ENCODE peak calls at places on chromosomes 12 and 14, in eight cellular contexts. One of them, this sample, is unnamed.

GRCh38 chr14:35332517-35333346 is 40.5 kb downstream of the PSMA6 start:
- DNase-seq in left colon: peak; percentile 76
- DNase-seq in cardiac fibroblast: peak; percentile 58
- DNase-seq in iPS DF 19.7: no peak
- DNase-seq in GM06990: no peak
- DNase-seq in head of caudate nucleus: no peak
- DNase-seq in NCI-H345: peak; percentile 51
- DNase-seq in smooth muscle cell of the brain vasculature: no peak
- DNase-seq in this sample: no peak

GRCh38 chr14:99009875-99010274 is 262.1 kb downstream of the BCL11B start:
- DNase-seq in smooth muscle cell of the brain vasculature: no peak
- DNase-seq in iPS DF 19.7: no peak
- DNase-seq in GM06990: no peak
- DNase-seq in NCI-H345: no peak
- DNase-seq in left colon: no peak
- DNase-seq in head of caudate nucleus: no peak
- DNase-seq in cardiac fibroblast: no peak
- DNase-seq in this sample: no peak

GRCh38 chr14:89185919-89186849 is 230.8 kb downstream of the FOXN3 start:
- DNase-seq in GM06990: no peak
- DNase-seq in smooth muscle cell of the brain vasculature: no peak
- DNase-seq in NCI-H345: peak; percentile 17
- DNase-seq in left colon: no peak
- DNase-seq in iPS DF 19.7: no peak
- DNase-seq in cardiac fibroblast: peak; percentile 85
- DNase-seq in head of caudate nucleus: no peak
- DNase-seq in this sample: no peak

GRCh38 chr12:52953181-52953841 is 4.4 kb downstream of the KRT18 start:
- DNase-seq in NCI-H345: no peak
- DNase-seq in cardiac fibroblast: no peak
- DNase-seq in smooth muscle cell of the brain vasculature: no peak
- DNase-seq in GM06990: no peak
- DNase-seq in head of caudate nucleus: no peak
- DNase-seq in iPS DF 19.7: no peak
- DNase-seq in left colon: no peak
- DNase-seq in this sample: no peak

GRCh38 chr14:20624495-20625070 is 16.9 kb downstream of the OR6S1 start:
- DNase-seq in left colon: peak; percentile 79
- DNase-seq in cardiac fibroblast: peak; percentile 85
- DNase-seq in head of caudate nucleus: no peak
- DNase-seq in iPS DF 19.7: no peak
- DNase-seq in GM06990: peak; percentile 71
- DNase-seq in NCI-H345: no peak
- DNase-seq in smooth muscle cell of the brain vasculature: no peak
- DNase-seq in this sample: peak; percentile 64

GRCh38 chr12:74537126-74537706 is 419 bp upstream of the ATXN7L3B start:
- DNase-seq in smooth muscle cell of the brain vasculature: peak; percentile 12
- DNase-seq in NCI-H345: peak; percentile 84
- DNase-seq in iPS DF 19.7: no peak
- DNase-seq in head of caudate nucleus: no peak
- DNase-seq in cardiac fibroblast: peak; percentile 78
- DNase-seq in left colon: no peak
- DNase-seq in GM06990: no peak
- DNase-seq in this sample: peak; percentile 43

GRCh38 chr12:119167904-119168303 is 10.8 kb upstream of the HSPB8 start:
- DNase-seq in smooth muscle cell of the brain vasculature: no peak
- DNase-seq in cardiac fibroblast: no peak
- DNase-seq in left colon: no peak
- DNase-seq in iPS DF 19.7: no peak
- DNase-seq in GM06990: no peak
- DNase-seq in head of caudate nucleus: no peak
- DNase-seq in NCI-H345: no peak
- DNase-seq in this sample: no peak

GRCh38 chr12:49174218-49174617 is 14.7 kb downstream of the TUBA1A start:
- DNase-seq in iPS DF 19.7: no peak
- DNase-seq in cardiac fibroblast: no peak
- DNase-seq in smooth muscle cell of the brain vasculature: no peak
- DNase-seq in GM06990: no peak
- DNase-seq in head of caudate nucleus: no peak
- DNase-seq in NCI-H345: no peak
- DNase-seq in left colon: no peak
- DNase-seq in this sample: no peak

GRCh38 chr12:54330442-54330841 is 5.5 kb downstream of the COPZ1 start:
- DNase-seq in iPS DF 19.7: no peak
- DNase-seq in left colon: no peak
- DNase-seq in NCI-H345: no peak
- DNase-seq in head of caudate nucleus: no peak
- DNase-seq in cardiac fibroblast: no peak
- DNase-seq in GM06990: no peak
- DNase-seq in smooth muscle cell of the brain vasculature: no peak
- DNase-seq in this sample: no peak

GRCh38 chr12:23303821-23304220 is 645.6 kb downstream of the SOX5 start:
- DNase-seq in smooth muscle cell of the brain vasculature: no peak
- DNase-seq in NCI-H345: no peak
- DNase-seq in head of caudate nucleus: no peak
- DNase-seq in left colon: no peak
- DNase-seq in GM06990: no peak
- DNase-seq in iPS DF 19.7: no peak
- DNase-seq in cardiac fibroblast: no peak
- DNase-seq in this sample: no peak

GRCh38 chr14:49993565-49993964 is 100.7 kb downstream of the ARF6 start:
- DNase-seq in head of caudate nucleus: no peak
- DNase-seq in GM06990: no peak
- DNase-seq in NCI-H345: no peak
- DNase-seq in cardiac fibroblast: no peak
- DNase-seq in smooth muscle cell of the brain vasculature: no peak
- DNase-seq in iPS DF 19.7: no peak
- DNase-seq in left colon: no peak
- DNase-seq in this sample: no peak

GRCh38 chr14:100762089-100762515 is 35.4 kb downstream of the DLK1 start:
- DNase-seq in GM06990: no peak
- DNase-seq in left colon: no peak
- DNase-seq in NCI-H345: no peak
- DNase-seq in cardiac fibroblast: peak; percentile 34
- DNase-seq in smooth muscle cell of the brain vasculature: no peak
- DNase-seq in iPS DF 19.7: no peak
- DNase-seq in head of caudate nucleus: no peak
- DNase-seq in this sample: no peak

GRCh38 chr14:33589334-33589733 is 361.5 kb downstream of the EGLN3 start:
- DNase-seq in smooth muscle cell of the brain vasculature: no peak
- DNase-seq in left colon: no peak
- DNase-seq in head of caudate nucleus: no peak
- DNase-seq in iPS DF 19.7: no peak
- DNase-seq in cardiac fibroblast: peak; percentile 96
- DNase-seq in NCI-H345: no peak
- DNase-seq in GM06990: no peak
- DNase-seq in this sample: no peak

GRCh38 chr12:26327975-26328635 is 132.7 kb downstream of the SSPN start:
- DNase-seq in left colon: no peak
- DNase-seq in smooth muscle cell of the brain vasculature: no peak
- DNase-seq in iPS DF 19.7: no peak
- DNase-seq in cardiac fibroblast: no peak
- DNase-seq in GM06990: no peak
- DNase-seq in NCI-H345: no peak
- DNase-seq in head of caudate nucleus: no peak
- DNase-seq in this sample: no peak

GRCh38 chr14:69249603-69250002 is 10.4 kb upstream of the GALNT16 start:
- DNase-seq in cardiac fibroblast: no peak
- DNase-seq in head of caudate nucleus: no peak
- DNase-seq in GM06990: no peak
- DNase-seq in iPS DF 19.7: no peak
- DNase-seq in left colon: no peak
- DNase-seq in NCI-H345: no peak
- DNase-seq in smooth muscle cell of the brain vasculature: no peak
- DNase-seq in this sample: no peak

GRCh38 chr14:67674139-67674479 is 323 bp downstream of the VTI1B start:
- DNase-seq in iPS DF 19.7: no peak
- DNase-seq in NCI-H345: peak; percentile 78
- DNase-seq in smooth muscle cell of the brain vasculature: no peak
- DNase-seq in head of caudate nucleus: peak; percentile 76
- DNase-seq in GM06990: no peak
- DNase-seq in left colon: peak; percentile 82
- DNase-seq in cardiac fibroblast: peak; percentile 52
- DNase-seq in this sample: no peak

This sample was measured in GM12864.